ENCODE peak calls at places on chromosomes 13 and 19, in eight cellular contexts. L is AG09319, N is activated B cell treated with CpG ODN at 0.5 μM for 24 hours, B is heart right ventricle, I is fibroblast of mammary gland, D is GM13977, M is stomach, J is breast epithelium. E is an unnamed sample.

GRCh38 chr13:49733181-49733951 is 42.1 kb upstream of the EBPL start:
- DNase-seq in L (no peak), N (no peak), B (no peak), I (no peak), D (no peak), M (no peak), J (no peak), E (no peak)

GRCh38 chr13:106649495-106649894 is 81.6 kb upstream of the ARGLU1 start:
- DNase-seq in L (no peak), N (no peak), B (no peak), I (no peak), D (no peak), M (peak; percentile 72), J (no peak), E (no peak)

GRCh38 chr19:33515921-33516320 is 5.7 kb downstream of the PEPD start:
- DNase-seq in L (no peak), N (no peak), B (no peak), I (no peak), D (no peak), M (no peak), J (no peak), E (no peak)

GRCh38 chr19:7853760-7854107 is 20.5 kb downstream of the PRR36 start:
- DNase-seq in L (no peak), N (no peak), B (no peak), I (no peak), D (no peak), M (no peak), J (no peak), E (no peak)

GRCh38 chr19:2618611-2619010 is 83.9 kb downstream of the GNG7 start:
- DNase-seq in L (no peak), N (peak; percentile 59), B (peak; percentile 51), I (peak; percentile 44), D (no peak), M (peak; percentile 59), J (no peak), E (peak; percentile 69)

GRCh38 chr13:106566682-106567420 is 1.1 kb downstream of the ARGLU1 start:
- DNase-seq in L (no peak), N (no peak), B (peak; percentile 65), I (peak; percentile 64), D (peak; percentile 74), M (peak; percentile 63), J (no peak), E (peak; percentile 15)

GRCh38 chr13:80211573-80211972 is 129.4 kb downstream of the SPRY2 start:
- DNase-seq in L (no peak), N (no peak), B (no peak), I (no peak), D (no peak), M (no peak), J (no peak), E (no peak)

GRCh38 chr19:3955688-3956087 is 15.2 kb downstream of the DAPK3 start:
- DNase-seq in L (no peak), N (no peak), B (no peak), I (no peak), D (no peak), M (no peak), J (no peak), E (no peak)

GRCh38 chr13:81771948-81772347 is 1431.0 kb upstream of the SPRY2 start:
- DNase-seq in L (no peak), N (no peak), B (no peak), I (no peak), D (no peak), M (no peak), J (no peak), E (no peak)

GRCh38 chr13:45821861-45822260 is 29.7 kb downstream of the SIAH3 start:
- DNase-seq in L (no peak), N (no peak), B (no peak), I (no peak), D (no peak), M (no peak), J (no peak), E (no peak)
- TF ChIP-seq CTCF in L (no peak), N (no peak), B (no peak), I (no peak), D (no peak), M (no peak), J (no peak), E (no peak)

GRCh38 chr19:19515764-19516519 is at the start of gene NDUFA13:
- DNase-seq in L (peak; percentile 70), N (peak; percentile 97), B (peak; percentile 94), I (peak; percentile 89), D (peak; percentile 96), M (peak; percentile 95), J (peak; percentile 95), E (peak; percentile 89)

GRCh38 chr19:19514215-19514633 is 1.1 kb downstream of the TSSK6 start:
- DNase-seq in L (peak; percentile 29), N (no peak), B (peak; percentile 85), I (peak; percentile 66), D (no peak), M (no peak), J (no peak), E (no peak)

GRCh38 chr19:19513671-19514070 is 1.7 kb downstream of the TSSK6 start:
- DNase-seq in L (no peak), N (no peak), B (no peak), I (no peak), D (no peak), M (no peak), J (no peak), E (no peak)

GRCh38 chr19:19517235-19517619 is 1.2 kb downstream of the NDUFA13 start:
- DNase-seq in L (no peak), N (no peak), B (no peak), I (no peak), D (no peak), M (no peak), J (no peak), E (no peak)

DNA sequence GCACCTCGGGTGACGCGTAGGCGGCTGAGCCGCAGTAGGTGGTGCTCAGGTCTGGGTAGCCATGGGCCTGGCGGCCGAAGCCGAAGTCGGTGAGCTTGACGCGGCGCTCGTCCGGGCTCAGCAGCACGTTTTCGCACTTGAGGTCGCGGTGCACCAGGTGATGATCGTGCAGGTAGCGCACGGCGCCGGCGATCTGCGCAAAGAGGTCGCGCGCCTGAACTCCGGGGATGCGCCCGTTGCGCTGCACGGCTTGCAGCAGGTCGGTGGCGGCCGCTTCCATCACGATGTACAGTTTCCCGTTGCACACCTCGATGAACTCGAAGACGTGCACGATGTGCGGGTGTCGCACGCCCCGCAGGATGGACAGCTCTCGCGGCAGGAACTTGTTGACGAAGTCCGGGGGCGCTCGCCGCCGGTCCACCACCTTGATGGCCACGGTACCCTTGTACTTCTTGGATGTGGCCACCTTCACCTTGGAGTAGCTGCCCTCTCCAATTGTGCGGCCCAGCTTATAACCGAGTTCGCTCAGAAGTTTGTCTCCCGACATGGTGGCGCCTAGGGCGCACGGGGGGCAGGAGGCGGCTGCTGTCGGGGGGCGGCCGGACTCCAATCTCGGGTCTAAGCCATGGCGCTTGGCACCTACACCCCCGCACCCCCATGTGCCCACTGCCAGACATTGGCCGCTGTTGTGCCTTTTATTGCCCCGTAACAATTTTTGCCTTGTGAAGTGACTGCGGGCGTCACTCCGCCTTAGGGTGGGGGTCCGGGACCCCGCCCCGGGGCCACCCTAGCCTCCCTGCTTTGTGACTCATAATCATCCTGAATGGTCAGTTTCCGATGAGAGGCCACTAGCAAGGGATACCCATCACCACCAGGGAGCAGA is at the start of gene TSSK6:
- DNase-seq in L (no peak), N (peak; percentile 32), B (no peak), I (peak; percentile 42), D (no peak), M (no peak), J (no peak), E (no peak)
- TF ChIP-seq CTCF in L (peak; percentile 8), N (no peak), B (no peak), I (peak; percentile 23), D (no peak), M (no peak), J (no peak), E (no peak)

GRCh38 chr13:98773921-98774320 is 21.4 kb upstream of the SLC15A1 start:
- DNase-seq in L (no peak), N (no peak), B (no peak), I (no peak), D (no peak), M (no peak), J (no peak), E (no peak)

GRCh38 chr13:98771838-98772611 is 19.6 kb upstream of the SLC15A1 start:
- DNase-seq in L (no peak), N (no peak), B (no peak), I (no peak), D (no peak), M (peak; percentile 32), J (no peak), E (no peak)

GRCh38 chr13:98775386-98775785 is 22.9 kb upstream of the SLC15A1 start:
- DNase-seq in L (no peak), N (no peak), B (no peak), I (no peak), D (no peak), M (no peak), J (no peak), E (no peak)

GRCh38 chr13:98774776-98775175 is 22.3 kb upstream of the SLC15A1 start:
- DNase-seq in L (no peak), N (no peak), B (no peak), I (no peak), D (no peak), M (no peak), J (no peak), E (no peak)

DNA sequence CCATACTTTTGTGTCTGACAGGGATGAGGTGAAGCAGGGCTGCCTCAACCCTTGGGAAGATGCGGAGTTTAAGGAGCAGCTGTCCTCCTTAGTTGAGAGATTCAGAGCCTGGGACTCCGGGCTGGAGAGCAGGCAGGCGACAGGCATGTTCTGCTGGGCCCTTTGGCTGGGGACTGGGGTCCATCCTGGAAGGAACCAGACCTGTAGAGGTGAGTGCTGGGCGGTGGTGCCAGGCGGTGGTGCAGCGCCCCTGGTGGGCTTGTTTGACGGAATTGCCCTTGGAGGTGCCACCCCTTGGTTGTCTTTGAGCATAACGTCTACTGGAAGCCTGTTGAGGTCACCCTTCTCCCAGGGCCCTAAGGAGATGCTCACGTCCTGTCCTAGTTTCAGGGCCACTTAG is 20.6 kb upstream of the SLC15A1 start:
- DNase-seq in L (no peak), N (no peak), B (no peak), I (no peak), D (no peak), M (no peak), J (no peak), E (no peak)
- TF ChIP-seq CTCF in L (no peak), N (no peak), B (no peak), I (no peak), D (no peak), M (no peak), J (no peak), E (no peak)

DNA sequence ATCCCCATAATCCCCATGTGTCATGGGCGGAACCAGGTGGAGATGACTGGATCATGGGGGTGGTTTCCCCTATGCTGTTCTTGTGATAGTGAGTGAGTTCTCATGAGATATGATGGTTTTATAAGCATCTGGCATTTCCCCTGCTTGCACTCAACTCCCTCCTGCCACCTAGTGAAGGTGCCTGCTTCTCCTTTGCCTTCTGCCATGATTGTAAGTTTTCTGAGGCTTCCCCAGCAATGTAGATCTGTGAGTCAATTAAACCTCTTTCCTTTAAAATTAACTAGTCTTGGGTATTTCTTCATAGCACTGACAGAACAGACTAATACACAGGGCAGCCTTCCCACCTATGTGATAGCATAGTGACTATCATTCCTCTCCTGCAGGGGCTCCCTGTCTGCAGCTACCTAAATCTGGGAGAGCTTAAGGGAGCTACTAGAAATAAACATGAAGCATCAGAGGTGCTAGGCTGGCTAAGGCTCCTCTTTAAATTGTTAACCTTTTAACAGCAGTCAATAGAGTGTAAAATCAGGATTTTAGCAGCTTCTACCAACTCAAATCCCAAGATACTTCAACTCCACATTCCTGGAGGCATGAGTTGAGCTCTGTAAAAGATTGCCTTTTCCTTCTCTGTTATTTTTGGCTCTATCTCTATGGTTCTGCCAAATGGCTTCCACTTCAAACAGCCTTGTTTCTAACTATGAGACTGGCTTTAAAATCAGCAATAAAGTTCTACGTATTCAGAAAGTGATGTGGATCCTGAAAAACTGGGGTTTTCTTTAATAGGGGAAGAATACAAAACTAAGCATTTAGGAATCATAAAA is 112.3 kb downstream of the VWA8 start:
- DNase-seq in L (no peak), N (no peak), B (no peak), I (peak; percentile 59), D (no peak), M (no peak), J (no peak), E (no peak)
- TF ChIP-seq CTCF in L (no peak), N (no peak), B (peak; percentile 10), I (peak; percentile 17), D (no peak), M (no peak), J (no peak), E (no peak)